ENCODE peak calls at places on chromosomes 5 and 9, in six cellular contexts. E is lower leg skin, K is uterus, T is HCT116, R is adrenal gland, Q is spleen. P is an unnamed sample.

GRCh38 chr5:158126442-158127399 is 267.8 kb upstream of the CLINT1 start:
- DNase-seq in Q (no peak), T (no peak), E (no peak), K (no peak), R (no peak), P (no peak)

GRCh38 chr5:175765858-175766257 is 105.5 kb upstream of the CPLX2 start:
- DNase-seq in T (no peak), K (no peak), Q (no peak), R (no peak), E (no peak), P (no peak)

GRCh38 chr9:135993840-135994776 is 32.9 kb upstream of the UBAC1 start:
- DNase-seq in Q (no peak), K (no peak), T (no peak), R (peak; percentile 56), E (no peak), P (no peak)

GRCh38 chr9:122446819-122447484 is 30.8 kb downstream of the OR1J1 start:
- DNase-seq in T (no peak), R (no peak), K (no peak), Q (no peak), E (no peak), P (peak; percentile 94)

GRCh38 chr9:105280730-105281129 is 36.3 kb downstream of the SLC44A1 start:
- DNase-seq in R (no peak), Q (no peak), E (no peak), T (no peak), K (no peak), P (no peak)

GRCh38 chr5:149128023-149128875 is 13.0 kb upstream of the ABLIM3 start:
- DNase-seq in K (no peak), R (no peak), Q (no peak), E (no peak), T (no peak), P (peak; percentile 48)

GRCh38 chr5:158814521-158814920 is 285.2 kb downstream of the EBF1 start:
- DNase-seq in Q (no peak), R (no peak), E (no peak), K (no peak), T (no peak), P (no peak)

GRCh38 chr9:4842734-4843133 is 50.0 kb downstream of the RCL1 start:
- DNase-seq in R (no peak), E (no peak), K (no peak), T (no peak), Q (no peak), P (peak; percentile 18)

GRCh38 chr9:97802276-97802675 is 50.8 kb upstream of the FOXE1 start:
- DNase-seq in K (no peak), T (peak; percentile 66), E (no peak), R (no peak), Q (no peak), P (no peak)

GRCh38 chr9:136327313-136327971 is at the start of gene GPSM1:
- DNase-seq in E (no peak), K (peak; percentile 65), Q (no peak), R (no peak), T (no peak), P (peak; percentile 37)

GRCh38 chr9:2157277-2158105 is 142.3 kb downstream of the SMARCA2 start:
- DNase-seq in R (peak; percentile 71), K (peak; percentile 34), Q (peak; percentile 78), E (peak; percentile 32), T (no peak), P (peak; percentile 21)

GRCh38 chr9:27672730-27673129 is 99.4 kb upstream of the C9orf72 start:
- DNase-seq in R (no peak), Q (no peak), E (no peak), K (no peak), T (no peak), P (no peak)

GRCh38 chr5:140182075-140182709 is 7.2 kb downstream of the CYSTM1 start:
- DNase-seq in K (no peak), T (no peak), E (no peak), R (no peak), Q (no peak), P (peak; percentile 45)

GRCh38 chr9:94648191-94648590 is 8.9 kb upstream of the FBP1 start:
- DNase-seq in R (no peak), E (no peak), T (no peak), Q (no peak), K (no peak), P (no peak)
- TF ChIP-seq POLR2A in R (no peak), E (no peak), T (no peak), Q (no peak), K (no peak), P (no peak)

DNA sequence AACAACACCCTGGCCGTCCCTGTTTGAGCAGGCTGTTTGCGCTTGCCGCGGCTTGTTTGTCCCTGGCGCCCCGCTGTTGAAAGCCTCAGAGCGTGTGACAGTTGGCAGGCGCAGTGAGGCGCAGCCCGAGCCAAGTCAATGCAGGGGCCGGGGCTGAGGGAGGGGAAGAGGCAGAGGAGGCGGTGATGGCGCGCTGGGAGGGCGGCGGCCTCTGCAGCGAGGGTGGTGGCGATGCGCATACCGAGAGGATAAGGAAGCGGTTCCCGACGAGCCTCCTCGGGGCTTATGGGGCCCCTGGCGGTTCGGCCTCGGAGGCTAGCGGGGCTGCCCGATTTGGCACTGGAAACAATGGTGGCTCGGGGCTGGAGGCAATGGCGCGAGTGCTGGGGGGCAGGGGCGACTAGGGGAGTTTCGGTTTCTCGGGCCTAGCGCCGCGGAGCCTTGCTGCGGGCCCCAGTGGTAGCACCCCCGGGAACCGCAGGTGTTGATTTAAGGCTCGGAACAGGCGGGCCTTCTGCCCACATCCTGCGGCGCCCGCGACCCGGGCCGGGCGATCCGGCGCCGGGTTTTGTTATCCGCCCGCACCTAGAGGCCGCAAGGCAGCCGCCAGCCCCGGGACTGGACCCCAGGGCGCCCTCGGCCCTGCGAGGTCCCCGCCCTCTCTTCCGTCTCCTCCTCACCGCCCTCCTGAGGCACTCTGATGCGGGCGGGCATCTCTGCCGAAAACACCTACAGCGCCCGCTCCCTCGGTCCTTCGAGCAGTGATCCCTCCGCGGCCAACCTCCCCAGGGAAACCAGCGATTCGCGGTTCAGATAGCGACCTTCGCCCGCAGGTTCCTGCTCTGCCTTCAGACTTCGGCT is 955 bp upstream of the LNPEP start:
- DNase-seq in E (peak; percentile 92), R (peak; percentile 91), Q (peak; percentile 99), K (peak; percentile 93), T (peak; percentile 93), P (peak; percentile 95)
- TF ChIP-seq POLR2A in E (no peak), R (peak; percentile 65), Q (peak; percentile 36), K (no peak), T (peak; percentile 51), P (peak; percentile 94)

GRCh38 chr5:1322955-1323802 is 21.7 kb downstream of the CLPTM1L start:
- DNase-seq in E (no peak), T (no peak), Q (peak; percentile 69), K (peak; percentile 12), R (no peak), P (no peak)

GRCh38 chr5:1321576-1321975 is 23.3 kb downstream of the CLPTM1L start:
- DNase-seq in E (no peak), R (no peak), Q (peak; percentile 67), T (no peak), K (no peak), P (no peak)

GRCh38 chr5:1323803-1324173 is 21.1 kb downstream of the CLPTM1L start:
- DNase-seq in T (no peak), R (no peak), K (no peak), E (no peak), Q (peak; percentile 46), P (no peak)

GRCh38 chr5:1320436-1321344 is 24.2 kb downstream of the CLPTM1L start:
- DNase-seq in E (no peak), Q (peak; percentile 66), R (no peak), T (no peak), K (peak; percentile 10), P (no peak)

GRCh38 chr5:1322036-1322903 is 22.6 kb downstream of the CLPTM1L start:
- DNase-seq in R (no peak), K (peak; percentile 10), E (no peak), T (no peak), Q (peak; percentile 62), P (no peak)
- TF ChIP-seq POLR2A in R (no peak), K (no peak), E (no peak), T (no peak), Q (no peak), P (no peak)

DNA sequence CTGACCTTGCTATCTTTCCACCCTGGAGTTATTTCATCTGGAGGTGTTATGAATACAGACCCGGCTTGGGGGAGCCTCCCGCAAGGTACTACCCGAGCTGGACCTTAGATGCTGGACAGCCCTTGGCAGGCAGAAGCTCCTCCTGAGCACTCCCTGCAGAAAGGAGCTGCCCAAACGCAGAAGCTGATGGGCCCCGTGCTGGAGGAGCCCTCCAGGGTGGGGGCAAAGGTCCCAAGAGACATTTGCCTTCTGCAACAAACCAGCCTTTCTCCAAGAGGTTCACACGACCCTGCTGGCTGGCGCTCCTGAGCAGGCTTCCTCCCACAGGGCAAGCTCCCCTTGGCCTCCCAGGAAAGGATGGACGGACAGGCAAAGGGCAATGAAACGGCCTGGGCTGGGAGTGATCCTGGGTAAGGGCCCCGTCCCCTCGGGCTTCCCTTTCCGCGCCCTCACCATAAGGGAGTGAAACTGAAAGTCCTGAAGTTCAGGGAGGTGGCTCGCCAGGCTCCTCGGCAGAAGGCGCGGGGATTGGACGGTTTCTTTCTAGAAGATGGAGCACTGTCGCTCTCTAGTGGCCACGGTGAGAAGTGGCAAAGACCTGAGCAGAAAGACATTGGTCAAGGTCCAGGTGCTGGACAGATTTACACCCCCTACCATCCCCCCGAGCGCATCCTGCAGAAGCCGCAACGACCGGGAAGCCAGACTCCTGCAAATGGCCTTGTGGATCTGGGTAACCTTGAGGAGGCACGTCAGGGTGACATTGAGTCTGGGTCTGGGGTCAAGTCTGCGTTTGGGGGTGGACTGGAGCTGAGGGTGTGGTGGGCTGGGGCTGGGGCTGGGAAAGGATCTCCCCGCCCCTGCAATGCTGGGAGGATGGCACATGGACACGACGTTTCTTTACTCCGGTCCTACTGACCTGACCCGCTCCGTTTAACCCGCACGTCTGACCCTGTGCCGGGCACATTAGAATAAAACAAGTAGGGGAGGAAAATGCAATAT is 56.4 kb downstream of the NEURL1B start:
- DNase-seq in K (peak; percentile 90), E (peak; percentile 87), T (peak; percentile 57), R (peak; percentile 90), Q (peak; percentile 93), P (peak; percentile 92)
- TF ChIP-seq POLR2A in K (peak; percentile 43), E (no peak), T (no peak), R (peak; percentile 52), Q (no peak), P (no peak)